ENCODE peak calls at places on chromosome 21, in five cellular contexts. C is BE2C, R is left ventricle myocardium inferior, G is prostate gland, I is NT2/D1. M is an unnamed sample. For H3K4me1, the result is how much of the 10 kb centered on the place peaks cover.

GRCh38 chr21:44702973-44703730 is 6.2 kb downstream of the KRTAP10-12 start:
- DNase-seq in G (no peak), R (no peak), I (no peak), C (no peak), M (peak)

GRCh38 chr21:37986751-37987399 is 70.6 kb upstream of the KCNJ6 start:
- DNase-seq in R (no peak), C (no peak), G (peak), I (no peak), M (no peak)

GRCh38 chr21:45979651-45980050 is 1.9 kb upstream of the COL6A1 start:
- DNase-seq in G (no peak), C (no peak), R (peak), I (no peak), M (no peak)

GRCh38 chr21:27827972-27828371 is 861.1 kb upstream of the ADAMTS5 start:
- DNase-seq in C (no peak), R (no peak), I (no peak), G (no peak), M (no peak)

GRCh38 chr21:34736116-34736870 is 67.5 kb downstream of the CLIC6 start:
- DNase-seq in R (no peak), G (peak), C (no peak), I (no peak), M (no peak)

GRCh38 chr21:36419996-36420395 is 34.8 kb downstream of the CHAF1B start:
- DNase-seq in C (peak), R (peak), G (peak), I (peak), M (peak)

GRCh38 chr21:37372127-37372731 is 5.7 kb downstream of the DYRK1A start:
- DNase-seq in I (no peak), R (no peak), G (no peak), C (no peak), M (no peak)

GRCh38 chr21:45571641-45572040 is 29.4 kb upstream of the SLC19A1 start:
- DNase-seq in R (peak), C (no peak), I (no peak), G (no peak), M (no peak)

GRCh38 chr21:34885636-34886553 is 163.2 kb downstream of the RUNX1 start:
- DNase-seq in C (no peak), G (no peak), I (no peak), R (no peak), M (no peak)

GRCh38 chr21:34565238-34565637 is 49.7 kb downstream of the RCAN1 start:
- DNase-seq in I (no peak), G (no peak), R (no peak), C (no peak), M (no peak)

GRCh38 chr21:45309069-45309521 is 21.4 kb upstream of the POFUT2 start:
- DNase-seq in G (no peak), R (peak), C (peak), I (peak), M (no peak)

GRCh38 chr21:46500224-46500861 is 41.7 kb downstream of the DIP2A start:
- DNase-seq in C (no peak), G (no peak), I (no peak), R (no peak), M (no peak)

GRCh38 chr21:27475363-27475955 is 508.6 kb upstream of the ADAMTS5 start:
- DNase-seq in R (no peak), C (no peak), G (no peak), I (no peak), M (no peak)

GRCh38 chr21:44599264-44600029 is 950 bp upstream of the KRTAP10-7 start:
- DNase-seq in R (no peak), I (no peak), C (no peak), G (no peak), M (no peak)

GRCh38 chr21:27495836-27496235 is 528.9 kb upstream of the ADAMTS5 start:
- DNase-seq in C (no peak), R (no peak), I (no peak), G (no peak), M (no peak)

GRCh38 chr21:24367936-24368335 is 1239.3 kb downstream of the MRPL39 start:
- DNase-seq in C (no peak), I (no peak), G (no peak), R (no peak), M (no peak)

GRCh38 chr21:45496968-45497845 is 45.0 kb downstream of the SLC19A1 start:
- DNase-seq in G (no peak), I (no peak), R (peak), C (peak), M (no peak)

GRCh38 chr21:36247316-36247715 is 72.7 kb upstream of the MORC3 start:
- DNase-seq in R (no peak), G (no peak), I (no peak), C (no peak), M (no peak)

GRCh38 chr21:27562303-27562702 is 595.4 kb upstream of the ADAMTS5 start:
- DNase-seq in G (no peak), R (no peak), C (no peak), I (no peak), M (no peak)

GRCh38 chr21:37557261-37557950 is 190.8 kb downstream of the DYRK1A start:
- DNase-seq in R (no peak), G (no peak), C (no peak), I (no peak), M (no peak)

GRCh38 chr21:32350981-32351380 is 41.8 kb downstream of the URB1 start:
- DNase-seq in C (no peak), G (no peak), I (no peak), R (no peak), M (no peak)

GRCh38 chr21:46113497-46114176 is 15.7 kb downstream of the COL6A2 start:
- DNase-seq in C (peak), G (no peak), R (no peak), I (no peak), M (peak)

GRCh38 chr21:44667612-44668011 is 885 bp upstream of the KRTAP12-2 start:
- DNase-seq in R (no peak), G (no peak), C (no peak), I (no peak), M (no peak)

GRCh38 chr21:45670731-45671130 is 27.2 kb downstream of the PCBP3 start:
- DNase-seq in R (no peak), I (no peak), C (no peak), G (no peak), M (no peak)

GRCh38 chr21:42538479-42539275 is 25.0 kb downstream of the SLC37A1 start:
- DNase-seq in G (no peak), I (no peak), R (no peak), C (no peak), M (no peak)
- H3K4me1 ChIP-seq in G (under half), I (under half), R (under half), C (under half), M (under half)

GRCh38 chr21:29501451-29501850 is 202.7 kb downstream of the BACH1 start:
- DNase-seq in R (no peak), G (no peak), C (no peak), I (no peak), M (no peak)

GRCh38 chr21:29504751-29505321 is 206.1 kb downstream of the BACH1 start:
- DNase-seq in I (no peak), C (no peak), G (no peak), R (no peak), M (no peak)

GRCh38 chr21:29496337-29496736 is 197.6 kb downstream of the BACH1 start:
- DNase-seq in C (no peak), R (no peak), G (no peak), I (no peak), M (no peak)

GRCh38 chr21:29499229-29499628 is 200.5 kb downstream of the BACH1 start:
- DNase-seq in R (no peak), G (no peak), I (no peak), C (no peak), M (no peak)

DNA sequence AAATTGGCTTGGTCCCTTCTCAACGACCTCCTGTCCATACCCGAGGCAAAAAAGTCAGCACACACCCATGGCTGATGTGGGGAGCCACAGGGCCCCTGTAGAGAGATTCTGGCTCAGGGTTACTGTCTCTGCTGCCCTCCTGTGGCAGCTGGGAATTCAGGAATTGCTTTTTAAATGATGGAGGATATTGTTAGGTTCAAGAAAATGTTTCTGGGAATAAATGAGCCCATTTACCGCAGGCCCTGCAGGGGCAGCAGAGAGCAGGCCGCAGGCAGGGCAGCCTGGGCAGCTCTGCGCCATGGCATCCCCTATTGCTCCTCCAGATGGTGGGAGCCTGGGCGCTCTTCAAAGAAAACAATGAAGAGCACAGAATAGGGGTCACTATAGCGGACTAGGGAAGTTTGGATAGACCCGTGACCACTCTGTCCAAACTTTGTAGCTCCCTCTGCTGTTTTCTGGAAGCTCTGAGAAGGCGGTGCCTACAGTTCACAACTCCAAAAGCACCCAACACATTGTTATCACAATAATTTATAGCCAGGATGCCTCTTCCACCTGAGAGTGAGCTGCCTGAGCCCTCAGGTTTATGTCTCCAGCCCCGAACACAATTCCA is 201.1 kb downstream of the BACH1 start:
- DNase-seq in G (no peak), C (peak), R (no peak), I (peak), M (no peak)
- H3K4me1 ChIP-seq in G (under half), C (under half), R (under half), I (under half), M (under half)

GRCh38 chr21:33372582-33372981 is 30.6 kb upstream of the IFNGR2 start:
- DNase-seq in R (no peak), G (no peak), I (no peak), C (no peak), M (no peak)
- H3K4me1 ChIP-seq in R (under half), G (under half), I (under half), C (under half), M (under half)

GRCh38 chr21:39579734-39580332 is 32.9 kb upstream of the B3GALT5 start:
- DNase-seq in C (no peak), G (no peak), I (no peak), R (no peak), M (no peak)
- H3K4me1 ChIP-seq in C (under half), G (under half), I (under half), R (under half), M (under half)

GRCh38 chr21:43291347-43291950 is 122.6 kb downstream of the CRYAA start:
- DNase-seq in G (no peak), C (no peak), R (peak), I (no peak), M (no peak)
- H3K4me1 ChIP-seq in G (under half), C (under half), R (under half), I (under half), M (under half)